ENCODE peak calls at places on chromosome 2, in nine cellular contexts. I is prostate gland; X is nucleus accumbens; B is NCI-H1092 treated with DMSO at 0.1 percent for 48 hours; P is psoas muscle; N is astrocyte of the cerebellum; Y is stimulated activated CD4-positive, alpha-beta T cell treated with anti-CD3 and anti-CD28 coated beads, Interleukin-2, amount 100 ng/mL, for 48 hours; G is heart left ventricle; V is germinal center. M is an unnamed sample.

GRCh38 chr2:171807831-171808393 is 86.1 kb downstream of the SLC25A12 start:
- DNase-seq in I (no peak), X (no peak), B (no peak), P (no peak), N (no peak), Y (no peak), G (no peak), V (no peak), M (no peak)

GRCh38 chr2:46493241-46493970 is 14.0 kb downstream of the TMEM247 start:
- DNase-seq in I (no peak), X (no peak), B (no peak), P (no peak), N (peak), Y (no peak), G (no peak), V (no peak), M (no peak)

GRCh38 chr2:59490994-59491393 is 1062.5 kb downstream of the BCL11A start:
- DNase-seq in I (no peak), X (no peak), B (no peak), P (no peak), N (no peak), Y (no peak), G (no peak), V (no peak), M (no peak)

GRCh38 chr2:152471013-152471412 is 136.0 kb downstream of the FMNL2 start:
- DNase-seq in I (no peak), X (no peak), B (no peak), P (no peak), N (no peak), Y (no peak), G (no peak), V (no peak), M (no peak)

GRCh38 chr2:156340818-156341481 is 8.4 kb upstream of the NR4A2 start:
- DNase-seq in I (no peak), X (no peak), B (peak), P (no peak), N (no peak), Y (no peak), G (no peak), V (no peak), M (peak)

GRCh38 chr2:156883828-156884615 is 373.5 kb upstream of the GALNT5 start:
- DNase-seq in I (no peak), X (no peak), B (peak), P (no peak), N (no peak), Y (no peak), G (no peak), V (no peak), M (no peak)

GRCh38 chr2:236858661-236859060 is 227.0 kb upstream of the COPS8 start:
- DNase-seq in I (no peak), X (no peak), B (no peak), P (no peak), N (no peak), Y (no peak), G (no peak), V (no peak), M (no peak)

GRCh38 chr2:39158351-39158750 is 37.5 kb upstream of the SOS1 start:
- DNase-seq in I (no peak), X (no peak), B (no peak), P (no peak), N (no peak), Y (no peak), G (no peak), V (no peak), M (no peak)

GRCh38 chr2:12722445-12723316 is 5.9 kb downstream of the TRIB2 start:
- DNase-seq in I (no peak), X (no peak), B (no peak), P (no peak), N (no peak), Y (no peak), G (no peak), V (no peak), M (no peak)